ENCODE peak calls at places on chromosomes 1 and 21, in six cellular contexts. N is activated T-cell treated with anti-CD3 and anti-CD28 coated beads, Interleukin-2, amount 50 U/mL, for 72 hours; R is posterior cingulate gyrus; M is stimulated activated CD4-positive, alpha-beta T cell treated with anti-CD3 and anti-CD28 coated beads, Interleukin-1b, Interleukin-23, amount 100 ng/mL, for 4 hours; K is stimulated activated CD8-positive, alpha-beta memory T cell treated with anti-CD3 and anti-CD28 coated beads, Interleukin-7, amount 100 ng/mL, for 1 hour; V is activated CD8-positive, alpha-beta memory T cell treated with anti-CD3 and anti-CD28 coated beads, Interleukin-2, amount 10 ng/mL, durations not matched to agents 7 days and 5 days. I is an unnamed sample.

GRCh38 chr1:109877320-109877771 is 33.3 kb upstream of the CSF1 start:
- DNase-seq in M (no peak), K (no peak), N (no peak), V (no peak), R (no peak), I (peak; percentile 63)

GRCh38 chr1:173038875-173039554 is 11.7 kb downstream of the TNFSF18 start:
- DNase-seq in M (no peak), N (peak; percentile 11), K (no peak), R (no peak), V (peak; percentile 41), I (no peak)

GRCh38 chr1:223214272-223214807 is 71.3 kb upstream of the TLR5 start:
- DNase-seq in K (no peak), V (peak; percentile 22), N (no peak), R (no peak), M (no peak), I (no peak)

GRCh38 chr1:183804916-183805734 is at the start of gene RGL1:
- DNase-seq in R (peak; percentile 54), M (no peak), K (no peak), N (peak; percentile 41), V (peak; percentile 45), I (peak; percentile 49)

GRCh38 chr1:67171978-67172377 is 5.7 kb downstream of the IL23R start:
- DNase-seq in M (no peak), V (no peak), K (no peak), R (no peak), N (no peak), I (no peak)

GRCh38 chr1:23651069-23651808 is 40.4 kb upstream of the RPL11 start:
- DNase-seq in K (no peak), N (no peak), M (no peak), R (no peak), V (no peak), I (peak; percentile 39)

GRCh38 chr1:226738421-226738994 is 574 bp downstream of the ITPKB start:
- DNase-seq in M (no peak), V (peak; percentile 63), N (peak; percentile 57), R (no peak), K (no peak), I (peak; percentile 35)

GRCh38 chr1:198291924-198292323 is 135.1 kb downstream of the NEK7 start:
- DNase-seq in V (no peak), R (no peak), M (no peak), N (no peak), K (no peak), I (no peak)

GRCh38 chr1:108653431-108654105 is 7.3 kb downstream of the HENMT1 start:
- DNase-seq in M (no peak), V (no peak), K (no peak), N (no peak), R (no peak), I (no peak)

GRCh38 chr1:55252942-55253589 is 37.9 kb upstream of the USP24 start:
- DNase-seq in K (no peak), V (no peak), M (no peak), N (no peak), R (no peak), I (no peak)

GRCh38 chr1:235129774-235130570 is 1.3 kb upstream of the TOMM20 start:
- DNase-seq in V (no peak), R (no peak), N (no peak), K (no peak), M (no peak), I (no peak)

GRCh38 chr1:98988906-98989603 is 15.6 kb downstream of the PLPPR5 start:
- DNase-seq in N (no peak), M (no peak), R (no peak), V (no peak), K (no peak), I (no peak)

GRCh38 chr1:12407050-12407961 is 177.5 kb downstream of the VPS13D start:
- DNase-seq in V (peak; percentile 47), R (no peak), N (no peak), M (no peak), K (no peak), I (peak; percentile 30)

GRCh38 chr21:39184050-39184980 is 1.1 kb upstream of the PSMG1 start:
- DNase-seq in K (no peak), R (no peak), M (no peak), V (no peak), N (no peak), I (no peak)

GRCh38 chr1:205545991-205546390 is 41.5 kb downstream of the CDK18 start:
- DNase-seq in N (no peak), V (peak; percentile 22), M (no peak), R (no peak), K (no peak), I (no peak)

GRCh38 chr1:41345434-41346075 is 15.7 kb upstream of the FOXO6 start:
- DNase-seq in V (peak; percentile 15), M (no peak), R (no peak), N (no peak), K (no peak), I (no peak)

GRCh38 chr1:2801535-2802291 is at the start of gene TTC34:
- DNase-seq in R (no peak), V (peak; percentile 71), N (peak; percentile 60), M (no peak), K (no peak), I (peak; percentile 52)

GRCh38 chr1:107964397-107965111 is 426 bp downstream of the VAV3 start:
- DNase-seq in M (no peak), R (no peak), N (peak; percentile 18), V (peak; percentile 49), K (no peak), I (no peak)

GRCh38 chr1:212232020-212232570 is 53.1 kb upstream of the PPP2R5A start:
- DNase-seq in V (no peak), R (no peak), M (no peak), K (no peak), N (no peak), I (no peak)

GRCh38 chr1:44406761-44407429 is 1.8 kb downstream of the RNF220 start:
- DNase-seq in V (no peak), R (no peak), N (peak; percentile 32), K (no peak), M (no peak), I (no peak)

GRCh38 chr1:115411388-115412063 is 73.5 kb upstream of the NGF start:
- DNase-seq in N (no peak), M (no peak), K (no peak), R (no peak), V (no peak), I (no peak)